ENCODE peak calls at places on chromosomes 3 and 15, in five cellular contexts. M is cardiac fibroblast, N is mammary epithelial cell, L is uterus, T is stomach. K is an unnamed sample.

GRCh38 chr15:63252292-63252691 is 25.1 kb upstream of the APH1B start:
- DNase-seq in M (no peak), N (no peak), L (no peak), T (no peak), K (no peak)

GRCh38 chr15:84929795-84930371 is 45.4 kb downstream of the SLC28A1 start:
- DNase-seq in M (peak), N (peak), L (no peak), T (peak), K (peak)

GRCh38 chr3:39137991-39138803 is 15.2 kb downstream of the CSRNP1 start:
- DNase-seq in M (no peak), N (no peak), L (no peak), T (no peak), K (no peak)

GRCh38 chr15:42080585-42081462 is 13.5 kb downstream of the PLA2G4D start:
- DNase-seq in M (peak), N (no peak), L (no peak), T (peak), K (peak)

GRCh38 chr3:188421836-188422540 is 268.0 kb downstream of the LPP start:
- DNase-seq in M (peak), N (no peak), L (no peak), T (no peak), K (no peak)

GRCh38 chr3:151923901-151924300 is 50.5 kb downstream of the SUCNR1 start:
- DNase-seq in M (peak), N (peak), L (no peak), T (no peak), K (peak)

GRCh38 chr3:71916747-71917369 is 131.9 kb upstream of the PROK2 start:
- DNase-seq in M (peak), N (no peak), L (no peak), T (no peak), K (peak)

GRCh38 chr3:42829083-42829627 is 19.9 kb downstream of the ACKR2 start:
- DNase-seq in M (no peak), N (peak), L (no peak), T (no peak), K (peak)

GRCh38 chr3:23203651-23204111 is 554 bp downstream of the UBE2E2 start:
- DNase-seq in M (no peak), N (peak), L (no peak), T (no peak), K (peak)

GRCh38 chr3:172332256-172333041 is 115.8 kb downstream of the GHSR start:
- DNase-seq in M (peak), N (peak), L (peak), T (peak), K (peak)

GRCh38 chr15:26260517-26261133 is 397.5 kb upstream of the ATP10A start:
- DNase-seq in M (peak), N (no peak), L (no peak), T (no peak), K (peak)

GRCh38 chr3:112391648-112392047 is 58.7 kb downstream of the CD200 start:
- DNase-seq in M (peak), N (no peak), L (no peak), T (no peak), K (peak)

GRCh38 chr3:23474580-23475357 is 271.6 kb downstream of the UBE2E2 start:
- DNase-seq in M (peak), N (no peak), L (no peak), T (no peak), K (no peak)

GRCh38 chr3:157156844-157157635 is 2.9 kb downstream of the CCNL1 start:
- DNase-seq in M (peak), N (no peak), L (no peak), T (no peak), K (no peak)

GRCh38 chr15:63906266-63906584 is 72.5 kb upstream of the HERC1 start:
- DNase-seq in M (no peak), N (no peak), L (no peak), T (no peak), K (no peak)

GRCh38 chr3:197212290-197212689 is 86.1 kb downstream of the DLG1 start:
- DNase-seq in M (no peak), N (no peak), L (no peak), T (no peak), K (no peak)

GRCh38 chr3:184039414-184039813 is 7.9 kb downstream of the HTR3D start:
- DNase-seq in M (no peak), N (peak), L (no peak), T (no peak), K (peak)

GRCh38 chr3:119456469-119456868 is 6.9 kb downstream of the TMEM39A start:
- DNase-seq in M (no peak), N (no peak), L (no peak), T (no peak), K (no peak)

GRCh38 chr3:118036215-118036614 is 998.4 kb downstream of the IGSF11 start:
- DNase-seq in M (no peak), N (no peak), L (no peak), T (no peak), K (no peak)

GRCh38 chr15:60119101-60119500 is 115.0 kb downstream of the FOXB1 start:
- DNase-seq in M (no peak), N (no peak), L (no peak), T (no peak), K (no peak)

GRCh38 chr3:81776643-81777042 is 15.2 kb upstream of the GBE1 start:
- DNase-seq in M (no peak), N (no peak), L (no peak), T (no peak), K (no peak)

GRCh38 chr3:197555281-197556261 is at the start of gene BDH1:
- DNase-seq in M (no peak), N (peak), L (peak), T (peak), K (peak)

GRCh38 chr3:10310578-10310977 is 10.3 kb downstream of the SEC13 start:
- DNase-seq in M (peak), N (no peak), L (no peak), T (no peak), K (no peak)

GRCh38 chr3:44584646-44585501 is at the start of gene ZNF660:
- DNase-seq in M (peak), N (peak), L (peak), T (peak), K (peak)
- TF ChIP-seq CTCF in M (no peak), N (no peak), L (no peak), T (no peak), K (no peak)

DNA sequence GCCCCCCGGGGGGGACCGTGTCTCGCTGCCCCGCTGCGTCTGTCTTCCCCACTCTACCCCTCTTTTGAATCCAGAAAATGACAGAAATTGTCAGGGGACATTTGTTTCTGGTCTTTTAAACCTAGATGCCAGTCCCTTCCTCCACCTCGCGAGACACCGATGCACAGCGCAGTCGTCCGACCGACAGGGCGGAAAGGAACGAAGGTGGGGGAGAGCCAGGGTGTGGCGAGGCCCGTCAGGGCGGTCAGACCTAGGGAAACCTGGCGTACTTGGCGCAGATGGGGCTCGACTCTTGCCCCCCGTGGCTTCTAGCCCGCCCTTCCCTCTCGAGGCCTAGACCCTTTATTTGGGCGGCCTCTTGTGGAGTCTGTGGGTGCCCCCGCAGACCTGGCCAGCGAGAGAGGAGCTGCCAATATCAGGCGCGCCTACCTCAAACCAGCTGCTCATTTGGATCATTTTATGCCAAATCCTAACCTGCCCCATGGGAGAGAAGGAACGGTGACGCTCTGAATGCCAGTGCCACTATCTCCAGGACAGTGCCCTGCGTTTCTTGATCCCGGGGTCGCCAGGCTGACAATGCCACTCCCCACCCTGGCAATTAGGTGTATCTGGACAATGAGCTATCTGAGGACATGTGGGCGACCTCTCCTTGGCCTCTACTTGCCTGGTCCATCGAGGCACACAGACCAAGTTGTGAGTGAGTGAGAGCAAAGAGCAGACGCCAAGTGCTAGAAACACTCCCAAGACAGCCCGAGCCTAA is 500 bp upstream of the RAB6B start:
- DNase-seq in M (peak), N (peak), L (no peak), T (no peak), K (peak)
- H3K4me3 ChIP-seq in M (peak), N (peak), L (peak), T (peak), K (peak)

DNA sequence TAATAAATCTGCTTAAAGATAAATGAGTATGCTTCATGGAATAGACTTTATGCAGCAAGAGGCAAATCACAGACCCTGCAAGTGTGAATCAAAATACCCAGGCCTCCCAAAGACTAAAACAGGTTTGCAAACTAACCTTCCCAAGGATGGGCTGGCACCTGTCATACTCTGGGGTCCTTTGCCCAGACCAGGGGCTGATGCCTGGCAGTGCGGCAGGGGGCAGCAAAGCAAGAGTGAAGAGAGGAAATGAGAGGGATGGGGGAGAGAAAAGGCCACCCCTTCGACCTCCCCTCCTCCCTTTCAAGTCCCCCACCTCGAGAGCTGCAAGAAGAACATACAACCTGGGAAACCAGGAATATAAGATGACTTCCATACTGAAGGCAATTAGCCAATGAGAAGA is 31.8 kb downstream of the XXYLT1 start:
- DNase-seq in M (no peak), N (no peak), L (no peak), T (no peak), K (no peak)
- TF ChIP-seq CTCF in M (no peak), N (no peak), L (no peak), T (no peak), K (no peak)

DNA sequence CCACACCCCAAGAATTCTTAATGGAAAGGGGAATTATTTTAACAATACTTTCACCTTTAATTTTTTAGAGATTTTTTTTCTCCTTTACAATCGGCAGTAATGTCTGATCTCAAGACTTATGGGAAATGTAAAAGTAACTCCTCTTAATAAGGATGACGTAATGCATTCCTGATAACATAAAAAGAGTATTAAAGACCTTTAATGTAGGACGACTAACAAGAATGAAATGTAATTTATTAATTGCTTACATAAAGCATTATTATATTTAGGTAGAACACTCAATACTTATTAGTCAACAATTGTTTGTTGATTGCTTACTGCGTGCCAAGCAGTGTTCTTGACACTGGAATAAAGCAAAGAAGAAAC is 416.8 kb upstream of the NAALADL2 start:
- DNase-seq in M (no peak), N (no peak), L (no peak), T (no peak), K (no peak)
- H3K4me3 ChIP-seq in M (peak), N (peak), L (no peak), T (peak), K (peak)

DNA sequence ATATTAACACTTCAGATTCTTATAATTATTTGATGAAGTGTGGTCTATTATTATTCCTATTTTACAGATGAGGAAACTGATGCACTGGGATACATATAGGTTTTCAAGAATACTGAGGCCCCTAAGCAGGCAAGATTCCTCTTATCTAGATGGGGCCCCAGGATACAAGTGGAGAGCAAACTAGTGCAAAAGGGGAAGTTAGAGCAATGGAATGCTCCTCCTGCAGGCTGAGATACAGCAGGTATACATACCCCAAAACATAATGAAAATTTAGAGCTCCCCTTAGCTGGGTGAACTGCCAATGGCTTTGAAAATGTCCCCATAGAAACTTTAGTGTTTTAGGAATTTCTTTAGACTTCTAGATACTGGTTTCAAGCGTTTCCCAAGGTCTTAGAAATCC is 247.1 kb downstream of the CHST2 start:
- DNase-seq in M (no peak), N (no peak), L (no peak), T (no peak), K (no peak)
- TF ChIP-seq CTCF in M (no peak), N (no peak), L (no peak), T (no peak), K (no peak)

GRCh38 chr3:134365766-134366065 is 8.5 kb downstream of the AMOTL2 start:
- DNase-seq in M (no peak), N (no peak), L (no peak), T (no peak), K (no peak)

GRCh38 chr3:134363381-134363755 is 10.9 kb downstream of the AMOTL2 start:
- DNase-seq in M (no peak), N (no peak), L (no peak), T (no peak), K (no peak)

GRCh38 chr3:134364936-134365765 is 9.1 kb downstream of the AMOTL2 start:
- DNase-seq in M (no peak), N (no peak), L (no peak), T (no peak), K (no peak)

GRCh38 chr3:134362670-134363380 is 11.4 kb downstream of the AMOTL2 start:
- DNase-seq in M (no peak), N (no peak), L (no peak), T (no peak), K (no peak)

GRCh38 chr3:134364061-134364935 is 9.9 kb downstream of the AMOTL2 start:
- DNase-seq in M (peak), N (peak), L (peak), T (peak), K (peak)
- H3K4me3 ChIP-seq in M (no peak), N (no peak), L (peak), T (peak), K (peak)